ENCODE peak calls at places on chromosomes 2 and 18, in six cellular contexts. T is stimulated activated naive B cell treated with anti-CD40 and anti-IgM and Interleukin-4, amounts not matched to agents 10 μg/mL and 1 μg/mL and 100 μg/mL, for 72 hours; J is frontal cortex; M is DMS153; F is spleen; H is T47D. I is an unnamed sample.

GRCh38 chr2:24024018-24024417 is 14.1 kb downstream of the MFSD2B start:
- DNase-seq in T (no peak), J (no peak), M (no peak), F (no peak), H (no peak), I (peak)

GRCh38 chr2:56297671-56298070 is 113.9 kb downstream of the CCDC85A start:
- DNase-seq in T (no peak), J (no peak), M (no peak), F (no peak), H (no peak), I (no peak)

GRCh38 chr2:20533993-20534591 is 87.2 kb downstream of the RHOB start:
- DNase-seq in T (no peak), J (no peak), M (no peak), F (peak), H (no peak), I (no peak)

GRCh38 chr2:28325173-28325566 is 67.5 kb upstream of the FOSL2 start:
- DNase-seq in T (no peak), J (no peak), M (no peak), F (no peak), H (no peak), I (no peak)

GRCh38 chr2:16244153-16244965 is 304.0 kb downstream of the MYCN start:
- DNase-seq in T (no peak), J (no peak), M (no peak), F (peak), H (no peak), I (no peak)

GRCh38 chr2:10229462-10230099 is 73.1 kb upstream of the HPCAL1 start:
- DNase-seq in T (no peak), J (no peak), M (no peak), F (peak), H (no peak), I (no peak)

GRCh38 chr18:24506175-24506574 is 45.7 kb downstream of the HRH4 start:
- DNase-seq in T (no peak), J (no peak), M (no peak), F (no peak), H (no peak), I (no peak)

GRCh38 chr18:55275042-55275897 is 312.7 kb downstream of the TCF4 start:
- DNase-seq in T (no peak), J (no peak), M (no peak), F (no peak), H (peak), I (no peak)

GRCh38 chr2:1231664-1232063 is 181.6 kb upstream of the TPO start:
- DNase-seq in T (no peak), J (no peak), M (peak), F (no peak), H (no peak), I (no peak)

GRCh38 chr2:231955758-231956472 is 5.6 kb upstream of the DIS3L2 start:
- DNase-seq in T (no peak), J (no peak), M (no peak), F (no peak), H (no peak), I (no peak)

GRCh38 chr2:36886664-36887063 is 79.7 kb downstream of the STRN start:
- DNase-seq in T (no peak), J (no peak), M (no peak), F (no peak), H (no peak), I (no peak)